ENCODE peak calls at places on chromosomes 2 and 18, in five cellular contexts. S is mucosa of descending colon, O is astrocyte of the spinal cord, N is progenitor cell of endocrine pancreas, U is upper lobe of right lung. D is an unnamed sample.

GRCh38 chr2:33240178-33240577 is 236.3 kb upstream of the RASGRP3 start:
- DNase-seq in S (no peak), O (peak), N (no peak), U (no peak), D (no peak)

GRCh38 chr2:147482111-147482510 is 362.7 kb upstream of the ACVR2A start:
- DNase-seq in S (no peak), O (no peak), N (no peak), U (no peak), D (no peak)

GRCh38 chr2:101883860-101884259 is 107.9 kb upstream of the IL1R2 start:
- DNase-seq in S (peak), O (peak), N (no peak), U (no peak), D (peak)

GRCh38 chr2:192327576-192327975 is 132.8 kb upstream of the TMEFF2 start:
- DNase-seq in S (no peak), O (no peak), N (no peak), U (no peak), D (no peak)

GRCh38 chr2:98601532-98602132 is 6.7 kb downstream of the COA5 start:
- DNase-seq in S (peak), O (peak), N (no peak), U (no peak), D (peak)

GRCh38 chr2:50723549-50723948 is 308.4 kb downstream of the NRXN1 start:
- DNase-seq in S (no peak), O (no peak), N (no peak), U (no peak), D (no peak)

GRCh38 chr2:70357076-70358071 is 55.5 kb upstream of the FAM136A start:
- DNase-seq in S (no peak), O (no peak), N (no peak), U (no peak), D (no peak)

GRCh38 chr2:134762508-134762907 is 43.7 kb upstream of the TMEM163 start:
- DNase-seq in S (no peak), O (no peak), N (no peak), U (no peak), D (no peak)

GRCh38 chr2:69138793-69139510 is 126.0 kb downstream of the ANTXR1 start:
- DNase-seq in S (peak), O (peak), N (no peak), U (no peak), D (no peak)

GRCh38 chr2:98800330-98801064 is 69.6 kb upstream of the MGAT4A start:
- DNase-seq in S (no peak), O (no peak), N (no peak), U (no peak), D (no peak)

GRCh38 chr2:119960821-119961220 is 52.1 kb upstream of the EPB41L5 start:
- DNase-seq in S (no peak), O (peak), N (no peak), U (no peak), D (no peak)

GRCh38 chr2:177419274-177419673 is 26.7 kb downstream of the AGPS start:
- DNase-seq in S (no peak), O (peak), N (no peak), U (no peak), D (no peak)

GRCh38 chr2:171910494-171910893 is 11.8 kb upstream of the HAT1 start:
- DNase-seq in S (no peak), O (no peak), N (no peak), U (no peak), D (no peak)

GRCh38 chr2:226703501-226703900 is 96.1 kb downstream of the IRS1 start:
- DNase-seq in S (no peak), O (no peak), N (no peak), U (no peak), D (no peak)

GRCh38 chr2:232058063-232058877 is 96.8 kb downstream of the DIS3L2 start:
- DNase-seq in S (no peak), O (no peak), N (no peak), U (no peak), D (peak)

GRCh38 chr2:46569061-46569560 is 89.7 kb downstream of the TMEM247 start:
- DNase-seq in S (peak), O (peak), N (no peak), U (no peak), D (no peak)

GRCh38 chr18:30183766-30184165 is 858.8 kb downstream of the DSC3 start:
- DNase-seq in S (no peak), O (no peak), N (no peak), U (no peak), D (no peak)

GRCh38 chr2:148737742-148738141 is 93.2 kb downstream of the EPC2 start:
- DNase-seq in S (no peak), O (no peak), N (no peak), U (no peak), D (no peak)

GRCh38 chr18:77206676-77207370 is 42.8 kb upstream of the GALR1 start:
- DNase-seq in S (peak), O (peak), N (no peak), U (no peak), D (no peak)

GRCh38 chr2:30747206-30747605 is 60.0 kb downstream of the CAPN13 start:
- DNase-seq in S (peak), O (no peak), N (no peak), U (peak), D (no peak)

GRCh38 chr2:162989507-162989906 is 150.9 kb upstream of the KCNH7 start:
- DNase-seq in S (no peak), O (no peak), N (no peak), U (no peak), D (no peak)

GRCh38 chr2:217994776-217995274 is 8.0 kb downstream of the TNS1 start:
- DNase-seq in S (no peak), O (peak), N (no peak), U (no peak), D (no peak)

GRCh38 chr2:73906847-73907505 is 14.2 kb downstream of the ACTG2 start:
- DNase-seq in S (no peak), O (no peak), N (no peak), U (no peak), D (no peak)

GRCh38 chr18:23213200-23213599 is 77.9 kb downstream of the CABLES1 start:
- DNase-seq in S (no peak), O (no peak), N (no peak), U (no peak), D (no peak)

GRCh38 chr2:8456149-8457091 is 225.4 kb upstream of the ID2 start:
- DNase-seq in S (no peak), O (no peak), N (no peak), U (no peak), D (peak)

GRCh38 chr18:31493171-31493570 is 4.8 kb upstream of the DSG2 start:
- DNase-seq in S (no peak), O (no peak), N (no peak), U (no peak), D (no peak)

GRCh38 chr2:172107690-172108586 is 5.2 kb upstream of the DLX2 start:
- DNase-seq in S (no peak), O (no peak), N (no peak), U (no peak), D (no peak)

GRCh38 chr18:48095726-48096125 is 165.3 kb upstream of the SMAD2 start:
- DNase-seq in S (no peak), O (no peak), N (no peak), U (no peak), D (no peak)

GRCh38 chr2:43276517-43276931 is 50.1 kb upstream of the ZFP36L2 start:
- DNase-seq in S (peak), O (no peak), N (no peak), U (no peak), D (no peak)

GRCh38 chr2:74039611-74040010 is 54.9 kb downstream of the TET3 start:
- DNase-seq in S (no peak), O (no peak), N (no peak), U (no peak), D (no peak)

GRCh38 chr2:187529977-187530721 is 24.1 kb downstream of the TFPI start:
- DNase-seq in S (no peak), O (no peak), N (no peak), U (no peak), D (no peak)

GRCh38 chr2:131413148-131413747 is 49.3 kb upstream of the RAB6D start:
- DNase-seq in S (peak), O (peak), N (no peak), U (no peak), D (peak)

GRCh38 chr2:216551669-216552068 is 53.0 kb downstream of the RPL37A start:
- DNase-seq in S (peak), O (peak), N (no peak), U (no peak), D (no peak)

GRCh38 chr2:171595896-171596295 is 73.6 kb downstream of the CYBRD1 start:
- DNase-seq in S (no peak), O (peak), N (no peak), U (no peak), D (no peak)

GRCh38 chr2:241882090-241882625 is 12.6 kb downstream of the RTP5 start:
- DNase-seq in S (peak), O (no peak), N (no peak), U (no peak), D (peak)

GRCh38 chr2:220460257-220460985 is 833.0 kb downstream of the SLC4A3 start:
- DNase-seq in S (no peak), O (no peak), N (no peak), U (no peak), D (no peak)

GRCh38 chr2:66173635-66174034 is 261.3 kb upstream of the MEIS1 start:
- DNase-seq in S (no peak), O (no peak), N (no peak), U (no peak), D (no peak)

GRCh38 chr18:9321017-9321452 is 13.5 kb upstream of the TWSG1 start:
- DNase-seq in S (no peak), O (no peak), N (no peak), U (no peak), D (no peak)

GRCh38 chr2:20677301-20678176 is 10.6 kb downstream of the GDF7 start:
- DNase-seq in S (no peak), O (no peak), N (no peak), U (no peak), D (no peak)
- TF ChIP-seq CTCF in S (no peak), O (peak), N (peak), U (no peak), D (no peak)

DNA sequence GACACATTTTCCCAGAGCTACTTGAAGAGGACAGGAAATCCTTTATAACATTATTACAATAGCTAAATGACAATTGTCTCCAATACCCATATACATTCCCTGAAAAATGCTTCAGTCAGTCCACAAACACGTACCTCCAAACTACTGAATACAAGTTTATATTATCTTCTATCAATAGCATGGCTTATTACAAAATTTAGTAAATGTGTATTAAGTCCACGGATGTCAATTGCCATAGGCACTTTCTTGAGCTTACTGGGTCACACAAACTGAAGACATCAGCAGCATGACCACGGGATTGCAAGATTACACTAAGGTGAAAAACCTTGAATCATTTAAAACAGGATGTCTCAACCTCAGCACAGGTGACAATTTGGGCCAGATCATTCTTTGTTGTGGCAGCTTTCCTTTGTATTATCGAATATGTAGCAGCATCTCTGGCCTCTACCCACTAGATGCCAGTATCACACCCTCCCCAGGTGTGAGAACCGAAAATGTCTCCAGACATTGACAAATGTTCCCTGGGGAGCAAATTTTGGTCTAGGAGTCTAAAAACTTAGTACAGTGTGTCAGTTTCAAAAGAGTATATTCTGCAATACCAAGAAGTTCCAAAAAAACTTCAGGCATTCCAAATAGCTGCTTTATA is 1.4 kb downstream of the MBD2 start:
- DNase-seq in S (peak), O (no peak), N (no peak), U (no peak), D (peak)
- TF ChIP-seq CTCF in S (no peak), O (no peak), N (no peak), U (peak), D (peak)

GRCh38 chr2:12879649-12880048 is 162.9 kb downstream of the TRIB2 start:
- DNase-seq in S (no peak), O (no peak), N (no peak), U (no peak), D (no peak)

GRCh38 chr2:12884713-12885282 is 168.1 kb downstream of the TRIB2 start:
- DNase-seq in S (no peak), O (peak), N (no peak), U (no peak), D (no peak)

GRCh38 chr2:12883911-12884310 is 167.2 kb downstream of the TRIB2 start:
- DNase-seq in S (no peak), O (no peak), N (no peak), U (no peak), D (no peak)

GRCh38 chr2:12882393-12882792 is 165.7 kb downstream of the TRIB2 start:
- DNase-seq in S (no peak), O (no peak), N (no peak), U (no peak), D (no peak)

DNA sequence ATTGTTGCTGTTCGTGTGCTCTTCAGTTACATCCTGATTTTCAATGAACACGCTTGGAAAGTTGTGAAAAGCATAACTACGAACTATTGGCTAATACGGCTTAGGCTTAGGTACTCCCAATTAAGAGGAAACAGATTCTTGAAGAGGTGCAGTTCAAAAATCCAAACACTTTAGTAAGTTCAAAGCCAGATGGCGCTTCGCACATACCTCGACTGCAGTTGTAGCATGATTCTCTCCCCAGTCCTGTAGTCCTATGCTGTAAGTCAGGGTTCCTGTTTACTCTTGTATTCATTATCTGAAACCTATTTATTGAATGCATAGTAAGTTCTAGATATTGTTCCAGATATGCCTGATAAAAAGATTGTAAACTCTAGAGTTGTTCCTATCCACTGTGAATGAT is 165.2 kb downstream of the TRIB2 start:
- DNase-seq in S (no peak), O (no peak), N (no peak), U (no peak), D (no peak)
- TF ChIP-seq CTCF in S (no peak), O (no peak), N (no peak), U (no peak), D (no peak)

DNA sequence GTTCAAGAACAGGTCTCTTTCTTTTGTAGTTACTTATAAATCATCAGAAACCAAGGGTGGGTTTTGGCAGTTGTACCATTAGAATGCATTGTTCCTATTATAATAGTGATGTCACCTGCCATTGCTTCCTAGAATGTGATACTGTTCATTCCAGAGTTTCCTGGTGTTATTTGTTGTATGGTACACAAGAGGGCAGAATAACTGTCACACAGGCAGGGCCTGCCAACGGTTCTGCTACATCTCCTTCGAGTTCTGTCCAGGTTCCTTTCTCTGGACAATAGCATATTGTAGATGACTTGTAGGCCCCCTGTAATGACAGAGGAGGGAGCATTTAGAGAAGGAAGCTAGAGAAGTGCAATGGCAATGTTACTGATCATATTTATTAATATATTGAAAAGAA is 98.3 kb downstream of the KLHL14 start:
- DNase-seq in S (no peak), O (no peak), N (no peak), U (no peak), D (no peak)
- TF ChIP-seq CTCF in S (no peak), O (peak), N (peak), U (no peak), D (no peak)

GRCh38 chr2:29317077-29317517 is 201.9 kb downstream of the CLIP4 start:
- DNase-seq in S (peak), O (peak), N (no peak), U (no peak), D (no peak)
- TF ChIP-seq CTCF in S (no peak), O (no peak), N (no peak), U (peak), D (no peak)

DNA sequence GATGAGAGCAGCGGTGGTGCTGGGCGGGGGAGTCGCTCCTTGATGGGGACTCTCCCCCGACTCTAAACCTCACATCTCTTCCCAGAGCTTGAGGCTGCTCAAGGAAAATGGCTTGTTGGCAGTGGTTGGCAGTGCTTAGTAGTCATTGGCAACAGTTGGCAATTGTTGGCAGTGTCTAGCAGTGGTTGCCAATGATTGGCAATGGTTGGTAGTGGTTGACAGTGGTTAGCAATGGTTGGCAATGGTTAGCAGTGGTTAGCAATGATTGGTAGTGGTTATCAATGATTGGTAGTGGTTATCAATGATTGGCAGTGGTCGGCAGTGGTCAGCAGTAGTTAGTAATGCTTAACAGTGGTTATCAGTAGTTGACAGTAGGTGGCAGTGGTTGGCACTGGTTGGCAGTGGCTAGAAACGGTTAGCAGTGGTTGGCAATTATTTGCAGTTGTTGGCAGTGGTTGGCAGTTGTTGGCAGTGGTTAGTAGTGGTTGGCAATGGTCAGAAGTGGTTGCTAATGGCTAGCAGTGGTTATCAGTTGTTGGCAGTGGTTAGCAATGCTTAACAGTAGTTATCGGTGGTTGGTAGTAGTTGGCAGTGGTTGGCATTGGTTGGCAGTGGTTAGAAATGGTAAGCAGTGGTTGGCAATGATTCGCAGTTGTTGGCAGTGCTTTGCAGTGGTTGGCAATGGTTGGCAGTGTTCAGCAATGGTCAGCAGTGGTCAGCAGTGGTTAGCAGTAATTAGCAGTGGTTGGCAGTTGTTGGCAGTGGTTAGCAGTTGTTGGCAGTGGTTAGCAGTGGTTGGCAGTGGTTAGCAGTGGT is 85.4 kb upstream of the OTOS start:
- DNase-seq in S (no peak), O (no peak), N (peak), U (no peak), D (no peak)
- TF ChIP-seq CTCF in S (no peak), O (no peak), N (no peak), U (no peak), D (no peak)

D was measured in activated CD8-positive, alpha-beta T cell treated with anti-CD3 and anti-CD28 coated beads for 36 hours.